ENCODE peak calls at places on chromosomes 13 and 19, in five cellular contexts. U is AG04449, L is neural progenitor cell, H is fibroblast of mammary gland, D is cardiac fibroblast. E is an unnamed sample.

GRCh38 chr13:68808456-68808855 is 1299.2 kb upstream of the ATXN8OS start:
- DNase-seq in U (no peak), L (no peak), H (no peak), D (no peak), E (no peak)

GRCh38 chr13:79560954-79561353 is 80.0 kb downstream of the NDFIP2 start:
- DNase-seq in U (no peak), L (no peak), H (no peak), D (no peak), E (no peak)

GRCh38 chr19:41302624-41303351 is 7.2 kb upstream of the CCDC97 start:
- DNase-seq in U (no peak), L (no peak), H (no peak), D (no peak), E (no peak)

GRCh38 chr13:98565726-98566577 is 11.0 kb downstream of the STK24 start:
- DNase-seq in U (no peak), L (no peak), H (no peak), D (peak; percentile 37), E (peak; percentile 47)

GRCh38 chr13:95784161-95784880 is 107.4 kb downstream of the DNAJC3 start:
- DNase-seq in U (peak; percentile 36), L (no peak), H (peak; percentile 93), D (peak; percentile 91), E (peak; percentile 15)

GRCh38 chr19:54653181-54653809 is 9.5 kb upstream of the LILRB4 start:
- DNase-seq in U (no peak), L (no peak), H (peak; percentile 30), D (peak; percentile 42), E (no peak)

GRCh38 chr13:105327727-105328126 is 1207.7 kb downstream of the EFNB2 start:
- DNase-seq in U (no peak), L (no peak), H (no peak), D (no peak), E (no peak)

GRCh38 chr13:30572859-30573275 is 44.9 kb upstream of the USPL1 start:
- DNase-seq in U (no peak), L (no peak), H (peak; percentile 68), D (peak; percentile 67), E (peak; percentile 15)

GRCh38 chr13:112907916-112908315 is 61.1 kb upstream of the MCF2L start:
- DNase-seq in U (no peak), L (no peak), H (no peak), D (no peak), E (no peak)

GRCh38 chr19:17234911-17235617 is 9.0 kb downstream of the OCEL1 start:
- DNase-seq in U (no peak), L (peak; percentile 76), H (peak; percentile 48), D (peak; percentile 49), E (no peak)

GRCh38 chr13:88586263-88586662 is 915.1 kb downstream of the SLITRK5 start:
- DNase-seq in U (no peak), L (no peak), H (no peak), D (no peak), E (no peak)

GRCh38 chr13:40595693-40596092 is 70.7 kb downstream of the FOXO1 start:
- DNase-seq in U (no peak), L (no peak), H (peak; percentile 33), D (peak; percentile 34), E (no peak)

GRCh38 chr19:19626516-19627441 is 1.2 kb downstream of the LPAR2 start:
- DNase-seq in U (no peak), L (peak; percentile 14), H (no peak), D (no peak), E (no peak)

GRCh38 chr19:13083627-13084026 is 19.0 kb downstream of the LYL1 start:
- DNase-seq in U (no peak), L (no peak), H (no peak), D (no peak), E (no peak)

GRCh38 chr19:4327252-4327876 is 11.3 kb downstream of the STAP2 start:
- DNase-seq in U (no peak), L (peak; percentile 94), H (peak; percentile 41), D (peak; percentile 67), E (peak; percentile 24)

GRCh38 chr13:42277618-42278276 is 5.8 kb downstream of the AKAP11 start:
- DNase-seq in U (no peak), L (no peak), H (peak; percentile 45), D (peak; percentile 24), E (no peak)

GRCh38 chr13:30129411-30129810 is 177.9 kb downstream of the KATNAL1 start:
- DNase-seq in U (no peak), L (no peak), H (no peak), D (no peak), E (no peak)

GRCh38 chr19:3969435-3970312 is 1.2 kb downstream of the DAPK3 start:
- DNase-seq in U (peak; percentile 52), L (peak; percentile 54), H (peak; percentile 87), D (peak; percentile 79), E (peak; percentile 86)

GRCh38 chr19:4911786-4912672 is 2.7 kb downstream of the UHRF1 start:
- DNase-seq in U (peak; percentile 100), L (peak; percentile 73), H (peak; percentile 100), D (peak; percentile 99), E (peak; percentile 96)

GRCh38 chr19:39405930-39406655 is 554 bp upstream of the ZFP36 start:
- DNase-seq in U (no peak), L (no peak), H (no peak), D (no peak), E (no peak)

GRCh38 chr19:38736413-38737280 is 7.6 kb downstream of the CAPN12 start:
- DNase-seq in U (no peak), L (peak; percentile 84), H (peak; percentile 12), D (no peak), E (no peak)

GRCh38 chr19:38701455-38702063 is 42.7 kb downstream of the CAPN12 start:
- DNase-seq in U (no peak), L (no peak), H (no peak), D (no peak), E (peak; percentile 82)

GRCh38 chr19:56839665-56840451 is 668 bp downstream of the PEG3 start:
- DNase-seq in U (no peak), L (no peak), H (peak; percentile 84), D (peak; percentile 94), E (no peak)

GRCh38 chr13:113049521-113049941 is 56.1 kb upstream of the F7 start:
- DNase-seq in U (no peak), L (no peak), H (no peak), D (no peak), E (no peak)

GRCh38 chr13:99258946-99259345 is 767 bp upstream of the GPR18 start:
- DNase-seq in U (no peak), L (no peak), H (no peak), D (no peak), E (no peak)

GRCh38 chr13:106530907-106531520 is 4.4 kb downstream of the EFNB2 start:
- DNase-seq in U (no peak), L (peak; percentile 55), H (no peak), D (no peak), E (no peak)

GRCh38 chr13:106528711-106529414 is 6.6 kb downstream of the EFNB2 start:
- DNase-seq in U (no peak), L (peak; percentile 85), H (no peak), D (no peak), E (no peak)

GRCh38 chr13:106529415-106530208 is 5.8 kb downstream of the EFNB2 start:
- DNase-seq in U (no peak), L (peak; percentile 67), H (no peak), D (no peak), E (no peak)

GRCh38 chr13:106532111-106532929 is 3.1 kb downstream of the EFNB2 start:
- DNase-seq in U (no peak), L (peak; percentile 59), H (peak; percentile 28), D (peak; percentile 27), E (no peak)

GRCh38 chr13:106530209-106530906 is 5.1 kb downstream of the EFNB2 start:
- DNase-seq in U (no peak), L (peak; percentile 46), H (no peak), D (no peak), E (no peak)
- H3K4me3 ChIP-seq in U (peak overlapping the region; percentile 85), L (peak overlapping the region; percentile 71), H (no peak overlapping the region), D (no peak overlapping the region), E (no peak overlapping the region)

DNA sequence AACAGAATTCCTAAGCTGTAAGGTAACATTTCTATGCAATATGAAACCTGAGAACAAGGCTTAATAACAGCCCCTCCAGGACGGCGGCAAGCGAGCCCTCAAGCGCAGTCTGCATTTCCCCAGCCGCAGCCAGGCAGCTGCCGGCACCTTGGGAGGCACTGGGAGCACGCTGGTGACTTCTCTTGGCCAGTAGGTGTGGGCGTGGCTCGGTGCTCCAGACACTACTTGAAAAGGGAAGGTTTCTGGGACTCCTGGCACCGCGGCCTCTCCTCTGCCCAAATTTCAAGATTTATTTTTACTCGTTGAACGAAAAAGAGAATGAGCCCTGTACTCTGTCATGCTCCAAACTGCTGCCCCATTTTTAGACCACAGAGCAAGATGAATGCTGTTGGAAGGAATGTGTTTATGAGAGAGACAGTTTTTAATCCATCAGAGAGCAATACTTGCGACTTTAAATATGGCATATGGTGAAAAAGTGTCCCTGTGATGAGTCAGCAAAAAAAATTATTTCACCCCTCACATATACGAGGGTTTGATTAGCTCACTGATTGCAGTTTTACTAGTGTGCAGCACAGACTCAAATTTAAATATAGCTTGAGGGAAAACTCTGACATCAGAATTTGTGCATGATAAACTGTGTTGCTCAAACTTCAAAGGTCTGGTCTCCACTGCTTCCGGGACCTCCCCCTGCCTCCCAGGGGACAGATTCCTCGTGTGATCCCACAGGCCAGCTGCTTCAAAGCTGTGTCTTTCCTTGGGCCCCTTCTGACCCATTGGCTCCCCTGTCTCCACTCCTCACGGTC is 81.3 kb downstream of the COL4A2 start:
- DNase-seq in U (no peak), L (no peak), H (peak; percentile 86), D (peak; percentile 81), E (no peak)
- H3K4me3 ChIP-seq in U (peak overlapping the region; percentile 25), L (no peak overlapping the region), H (no peak overlapping the region), D (no peak overlapping the region), E (no peak overlapping the region)

DNA sequence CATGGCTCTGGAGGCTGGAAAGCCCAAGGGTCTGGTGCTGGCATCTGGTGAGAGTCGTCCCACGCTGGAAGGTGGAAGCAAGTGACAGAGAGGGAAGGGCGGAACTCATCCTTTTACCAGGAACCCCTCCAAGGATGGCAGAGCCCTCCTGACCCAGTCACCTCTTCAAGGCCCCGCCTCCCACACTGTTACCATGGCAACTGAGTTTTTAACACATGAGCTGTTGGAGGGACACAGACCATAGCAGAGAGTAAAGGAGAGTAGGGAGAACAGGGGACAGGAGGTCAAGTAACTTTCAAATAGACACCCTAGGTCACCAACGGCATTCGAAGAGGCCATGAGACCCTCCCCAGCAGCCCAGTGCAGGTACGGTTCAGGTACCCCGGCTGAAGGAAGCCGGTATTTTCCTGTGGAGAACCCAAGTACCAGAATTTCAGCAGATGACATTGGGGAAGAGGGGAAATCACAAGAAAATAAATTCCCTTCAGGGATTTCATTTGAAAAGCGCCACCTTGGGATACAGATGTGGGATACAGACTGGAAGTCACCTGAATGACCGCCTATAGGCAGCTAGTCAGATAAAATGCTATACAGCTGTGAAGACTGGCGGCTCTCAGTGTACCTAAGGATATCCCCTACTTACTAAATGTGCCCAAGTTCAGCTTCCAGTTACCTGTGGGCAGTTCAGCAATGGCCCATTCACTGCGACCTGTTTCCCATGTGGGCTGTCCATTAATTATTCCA is 8.0 kb downstream of the IL17D start:
- DNase-seq in U (no peak), L (peak; percentile 80), H (no peak), D (no peak), E (no peak)
- H3K4me3 ChIP-seq in U (no peak overlapping the region), L (no peak overlapping the region), H (no peak overlapping the region), D (no peak overlapping the region), E (no peak overlapping the region)

DNA sequence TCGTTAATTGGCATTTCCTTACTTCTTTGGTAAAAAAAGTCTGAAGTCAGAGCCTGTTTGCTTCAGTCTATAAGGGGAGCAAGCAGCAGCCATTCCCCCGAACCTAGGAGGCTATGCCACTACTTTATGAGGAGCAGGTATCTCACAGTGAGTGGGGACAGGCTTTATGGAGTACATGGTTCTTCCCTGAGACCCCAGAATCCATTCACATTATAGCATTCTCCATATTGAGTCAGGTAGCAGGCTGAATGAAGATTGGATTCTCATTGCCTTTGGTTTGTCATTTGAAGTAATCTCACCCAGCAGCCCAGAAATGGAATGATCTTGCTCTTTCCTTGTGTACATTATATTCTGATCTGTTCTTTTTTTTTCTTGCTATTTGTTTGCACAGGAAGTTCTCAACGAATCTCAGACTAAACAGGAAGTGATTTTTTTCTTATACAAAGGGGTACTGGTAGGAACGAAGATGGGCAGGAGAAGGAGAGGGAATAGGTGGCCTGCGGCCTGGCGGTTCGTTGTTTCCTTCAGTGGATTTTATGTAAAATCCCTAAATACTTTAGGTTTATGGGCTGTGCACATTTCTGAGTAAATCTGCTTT is 74.4 kb downstream of the ARHGAP35 start:
- DNase-seq in U (no peak), L (no peak), H (no peak), D (no peak), E (no peak)
- H3K4me3 ChIP-seq in U (no peak overlapping the region), L (no peak overlapping the region), H (no peak overlapping the region), D (no peak overlapping the region), E (no peak overlapping the region)

E was measured in MG63.